ENCODE peak calls at places on chromosomes 1 and 21, in ten cellular contexts. H is adipocyte, R is psoas muscle, W is foreskin fibroblast, D is fibroblast of mammary gland, S is mammary epithelial cell, M is right lobe of liver, K is BE2C, C is fibroblast of pulmonary artery, B is ovary. P is an unnamed sample.
A peak's percentile ranks its signal among the peaks of the same experiment; 100 is the strongest.

GRCh38 chr1:199995096-199995685 is 32.3 kb upstream of the NR5A2 start:
- DNase-seq in H (no peak), R (no peak), W (no peak), D (no peak), S (no peak), M (no peak), K (no peak), C (no peak), B (no peak), P (no peak)

GRCh38 chr1:230165526-230165925 is 98.5 kb downstream of the GALNT2 start:
- DNase-seq in H (no peak), R (no peak), W (no peak), D (no peak), S (no peak), M (peak; percentile 15), K (no peak), C (no peak), B (no peak), P (no peak)

GRCh38 chr1:75203415-75204277 is 69.5 kb downstream of the LHX8 start:
- DNase-seq in H (peak; percentile 83), R (no peak), W (peak; percentile 33), D (peak; percentile 54), S (peak; percentile 19), M (no peak), K (peak; percentile 6), C (peak; percentile 69), B (no peak), P (no peak)

GRCh38 chr21:36753556-36753955 is 54.6 kb downstream of the SIM2 start:
- DNase-seq in H (peak; percentile 34), R (no peak), W (peak; percentile 44), D (peak; percentile 16), S (peak; percentile 27), M (no peak), K (no peak), C (peak; percentile 55), B (no peak), P (peak; percentile 29)

GRCh38 chr1:117812868-117813511 is 116.4 kb downstream of the GDAP2 start:
- DNase-seq in H (peak; percentile 80), R (no peak), W (peak; percentile 85), D (peak; percentile 60), S (no peak), M (no peak), K (no peak), C (peak; percentile 46), B (no peak), P (no peak)

GRCh38 chr1:112514901-112515300 is 6.1 kb downstream of the WNT2B start:
- DNase-seq in H (no peak), R (no peak), W (peak; percentile 47), D (peak; percentile 51), S (no peak), M (no peak), K (no peak), C (no peak), B (no peak), P (no peak)

GRCh38 chr1:224340711-224341384 is 10.9 kb upstream of the NVL start:
- DNase-seq in H (peak; percentile 46), R (no peak), W (peak; percentile 42), D (no peak), S (no peak), M (peak; percentile 50), K (peak; percentile 22), C (no peak), B (no peak), P (no peak)

GRCh38 chr1:9410737-9411297 is 118.1 kb downstream of the SPSB1 start:
- DNase-seq in H (no peak), R (no peak), W (peak; percentile 67), D (peak; percentile 65), S (peak; percentile 23), M (no peak), K (no peak), C (peak; percentile 52), B (no peak), P (peak; percentile 69)

GRCh38 chr1:16076003-16076870 is 2.8 kb upstream of the FAM131C start:
- DNase-seq in H (peak; percentile 69), R (peak; percentile 74), W (peak; percentile 97), D (peak; percentile 98), S (peak; percentile 84), M (no peak), K (peak; percentile 56), C (peak; percentile 89), B (no peak), P (peak; percentile 65)

GRCh38 chr1:38609166-38609880 is 250.2 kb downstream of the RRAGC start:
- DNase-seq in H (no peak), R (no peak), W (no peak), D (no peak), S (no peak), M (no peak), K (no peak), C (no peak), B (no peak), P (no peak)

GRCh38 chr1:6554907-6555778 is at the start of gene TAS1R1:
- DNase-seq in H (no peak), R (peak; percentile 76), W (peak; percentile 79), D (no peak), S (no peak), M (peak; percentile 52), K (peak; percentile 22), C (no peak), B (peak; percentile 62), P (no peak)

DNA sequence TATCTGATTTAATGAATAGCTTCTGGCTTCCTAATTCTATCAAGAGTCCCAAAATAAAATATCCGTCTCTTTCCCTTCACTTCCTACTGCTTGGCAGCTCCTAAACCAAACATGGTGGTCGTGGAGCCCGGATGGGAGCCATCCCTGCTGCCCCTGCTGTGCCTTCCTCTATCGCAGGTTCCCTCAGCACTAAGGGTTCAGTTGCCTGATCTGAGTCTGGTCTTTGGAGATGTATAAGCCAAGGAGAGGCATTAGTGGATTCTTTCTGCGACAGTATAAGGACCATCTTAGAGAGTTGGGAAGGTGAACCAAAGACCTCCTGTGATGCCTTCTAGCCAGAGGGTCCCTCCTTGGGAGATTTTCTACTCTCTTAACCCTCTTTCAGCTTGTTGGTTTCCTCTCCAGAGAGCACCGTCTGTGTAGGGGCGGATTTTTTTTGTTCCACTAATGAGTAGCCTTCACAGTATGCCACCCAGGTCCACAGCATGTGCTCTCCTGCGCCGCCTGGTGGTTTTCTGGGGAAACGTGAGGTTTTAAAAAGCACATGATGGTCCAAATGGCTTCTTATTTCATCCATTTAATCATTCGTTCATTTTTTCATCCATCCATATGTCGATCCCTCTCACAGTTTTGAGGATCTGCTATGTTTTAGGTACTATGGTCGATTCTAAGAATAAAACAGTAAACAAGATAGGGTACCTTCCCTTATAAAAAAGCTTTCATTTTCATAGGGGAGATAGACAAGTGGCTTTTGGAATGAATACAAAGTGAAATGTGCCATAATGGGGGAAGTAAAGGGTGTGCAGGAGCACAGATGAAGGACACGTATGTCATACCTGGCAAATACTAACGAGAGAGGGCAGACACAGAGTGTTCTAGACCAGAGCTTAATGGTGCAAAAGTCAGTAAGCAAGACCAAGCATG is 71.0 kb downstream of the NFASC start:
- DNase-seq in H (peak; percentile 55), R (peak; percentile 73), W (peak; percentile 78), D (peak; percentile 65), S (peak; percentile 37), M (peak; percentile 65), K (peak; percentile 78), C (peak; percentile 56), B (peak; percentile 83), P (no peak)
- H3K4me3 ChIP-seq in H (no peak overlapping the region), R (no peak overlapping the region), W (no peak overlapping the region), D (no peak overlapping the region), S (no peak overlapping the region), M (no peak overlapping the region), K (no peak overlapping the region), C (no peak overlapping the region), B (no peak overlapping the region), P (no peak overlapping the region)

DNA sequence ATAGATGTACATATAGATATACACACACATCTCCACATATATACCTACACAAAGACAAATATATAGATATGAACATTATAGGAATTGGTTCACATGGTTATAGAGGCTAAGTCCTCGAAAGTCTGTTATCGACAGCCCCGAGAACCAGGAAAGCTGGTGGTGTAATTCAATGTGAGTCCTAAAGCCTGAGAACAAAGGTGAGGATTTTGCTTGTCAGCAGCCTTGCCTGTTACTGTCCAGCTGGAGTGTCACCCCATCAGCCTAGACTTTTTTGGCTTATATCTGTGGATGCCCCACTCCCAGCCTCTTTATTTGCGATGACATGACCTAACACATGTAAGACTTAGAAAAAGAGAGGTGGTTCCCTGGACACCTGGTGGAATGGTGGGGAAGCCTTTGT is 97.0 kb downstream of the GIPC2 start:
- DNase-seq in H (no peak), R (no peak), W (no peak), D (no peak), S (no peak), M (no peak), K (no peak), C (no peak), B (no peak), P (no peak)
- H3K4me3 ChIP-seq in H (no peak overlapping the region), R (no peak overlapping the region), W (no peak overlapping the region), D (no peak overlapping the region), S (no peak overlapping the region), M (peak overlapping the region; percentile 37), K (no peak overlapping the region), C (no peak overlapping the region), B (no peak overlapping the region), P (no peak overlapping the region)

GRCh38 chr1:173220157-173220556 is 13.0 kb upstream of the TNFSF4 start:
- DNase-seq in H (no peak), R (no peak), W (no peak), D (no peak), S (no peak), M (no peak), K (no peak), C (no peak), B (no peak), P (no peak)
- H3K4me3 ChIP-seq in H (no peak overlapping the region), R (no peak overlapping the region), W (no peak overlapping the region), D (no peak overlapping the region), S (no peak overlapping the region), M (no peak overlapping the region), K (no peak overlapping the region), C (no peak overlapping the region), B (no peak overlapping the region), P (no peak overlapping the region)

GRCh38 chr21:42701706-42702456 is 48.5 kb downstream of the PDE9A start:
- DNase-seq in H (no peak), R (no peak), W (no peak), D (no peak), S (no peak), M (no peak), K (no peak), C (no peak), B (no peak), P (no peak)
- H3K4me3 ChIP-seq in H (no peak overlapping the region), R (no peak overlapping the region), W (no peak overlapping the region), D (no peak overlapping the region), S (no peak overlapping the region), M (no peak overlapping the region), K (no peak overlapping the region), C (no peak overlapping the region), B (no peak overlapping the region), P (no peak overlapping the region)